ENCODE peak calls at places on chromosomes 7 and 10, in seven cellular contexts. O, K, E, I, B, Z and Q are unnamed samples.

GRCh38 chr7:77734590-77735421 is 38.5 kb downstream of the RSBN1L start:
- DNase-seq in O (no peak), K (no peak), E (no peak), I (peak), B (no peak), Z (peak), Q (no peak)

GRCh38 chr10:35495521-35496238 is 109.5 kb upstream of the GJD4 start:
- DNase-seq in O (no peak), K (no peak), E (no peak), I (no peak), B (no peak), Z (peak), Q (no peak)

GRCh38 chr7:466465-467191 is 53.0 kb downstream of the PDGFA start:
- DNase-seq in O (no peak), K (no peak), E (no peak), I (no peak), B (no peak), Z (no peak), Q (no peak)

GRCh38 chr10:119292968-119293367 is 85.6 kb downstream of the GRK5 start:
- DNase-seq in O (no peak), K (no peak), E (no peak), I (no peak), B (no peak), Z (no peak), Q (no peak)

GRCh38 chr7:25894002-25894901 is 257.7 kb upstream of the NFE2L3 start:
- DNase-seq in O (peak), K (no peak), E (peak), I (no peak), B (no peak), Z (no peak), Q (no peak)

GRCh38 chr10:126147866-126148578 is 240.3 kb downstream of the ADAM12 start:
- DNase-seq in O (no peak), K (no peak), E (no peak), I (peak), B (no peak), Z (peak), Q (no peak)

GRCh38 chr7:158802535-158803199 is 26.6 kb downstream of the ESYT2 start:
- DNase-seq in O (no peak), K (no peak), E (no peak), I (peak), B (no peak), Z (peak), Q (no peak)

GRCh38 chr10:51188013-51188412 is 113.7 kb downstream of the PRKG1 start:
- DNase-seq in O (no peak), K (no peak), E (no peak), I (no peak), B (no peak), Z (no peak), Q (no peak)

GRCh38 chr10:129496995-129497394 is 30.0 kb downstream of the MGMT start:
- DNase-seq in O (no peak), K (no peak), E (no peak), I (no peak), B (no peak), Z (no peak), Q (no peak)